ENCODE peak calls at places on chromosomes 6 and 20, in seven cellular contexts. G is Right ventricle myocardium superior; Z is stimulated activated CD8-positive, alpha-beta memory T cell treated with anti-CD3 and anti-CD28 coated beads, Interleukin-4, amount 100 ng/mL, for 4 hours; R is sigmoid colon; B is activated naive CD8-positive, alpha-beta T cell treated with anti-CD3 and anti-CD28 coated beads, Interleukin-2, amount 10 ng/mL, durations not matched to agents 7 days and 5 days; L is T-helper 1 cell; Q is AG04450. S is an unnamed sample.

GRCh38 chr6:15893556-15894253 is 230.9 kb upstream of the DTNBP1 start:
- DNase-seq in R (no peak), L (no peak), G (no peak), B (no peak), Z (no peak), Q (no peak), S (no peak)

GRCh38 chr6:20751293-20751946 is 217.2 kb downstream of the CDKAL1 start:
- DNase-seq in Z (no peak), G (no peak), R (no peak), B (no peak), Q (no peak), L (no peak), S (no peak)

GRCh38 chr6:78999737-79000136 is 78.3 kb downstream of the PHIP start:
- DNase-seq in R (no peak), Q (no peak), G (no peak), Z (no peak), B (no peak), L (no peak), S (no peak)

GRCh38 chr20:50680106-50680960 is 11.0 kb downstream of the RIPOR3 start:
- DNase-seq in L (no peak), B (no peak), Z (no peak), Q (no peak), R (no peak), G (peak; percentile 70), S (no peak)

GRCh38 chr20:17622086-17622850 is 52.4 kb downstream of the DSTN start:
- DNase-seq in G (no peak), L (peak; percentile 4), Z (no peak), Q (no peak), B (no peak), R (peak; percentile 44), S (peak; percentile 55)

GRCh38 chr6:146149770-146150169 is 120.9 kb downstream of the GRM1 start:
- DNase-seq in G (no peak), L (no peak), Z (no peak), B (no peak), R (no peak), Q (no peak), S (no peak)

GRCh38 chr20:41428285-41428684 is 61.7 kb upstream of the EMILIN3 start:
- DNase-seq in B (no peak), Q (peak; percentile 63), L (no peak), Z (no peak), G (no peak), R (no peak), S (no peak)

GRCh38 chr20:20096421-20096820 is 44.1 kb downstream of the CFAP61 start:
- DNase-seq in B (no peak), L (no peak), Z (no peak), R (no peak), G (peak; percentile 46), Q (no peak), S (no peak)

GRCh38 chr20:42313704-42314103 is 695.5 kb upstream of the CHD6 start:
- DNase-seq in G (no peak), B (no peak), Z (no peak), R (no peak), Q (no peak), L (no peak), S (no peak)

GRCh38 chr6:93418448-93419303 is 683 bp downstream of the EPHA7 start:
- DNase-seq in B (peak; percentile 34), L (no peak), Q (no peak), R (peak; percentile 72), G (peak; percentile 40), Z (no peak), S (peak; percentile 78)